ENCODE peak calls at places on chromosomes 3 and 15, in nine cellular contexts. L is H54, S is NCI-H2081, Z is HT-29, P is Calu3, J is HTR-8/SVneo, O is pulmonary artery endothelial cell, Q is NCI-H460, K is KBM-7. W is an unnamed sample.

GRCh38 chr3:117084739-117085270 is 375.2 kb downstream of the TUSC7 start:
- DNase-seq in O (no peak), S (no peak), L (no peak), P (no peak), J (no peak), Q (no peak), Z (no peak), K (no peak), W (no peak)

GRCh38 chr15:99932676-99933402 is 199.6 kb upstream of the LYSMD4 start:
- DNase-seq in P (no peak), S (no peak), L (no peak), K (no peak), Q (no peak), O (no peak), J (no peak), Z (no peak), W (no peak)

GRCh38 chr3:172848910-172849309 is 98.4 kb downstream of the ECT2 start:
- DNase-seq in L (no peak), K (no peak), Q (no peak), P (no peak), S (no peak), Z (no peak), O (no peak), J (no peak), W (no peak)

GRCh38 chr3:182052360-182052759 is 340.6 kb downstream of the SOX2 start:
- DNase-seq in J (no peak), P (no peak), L (no peak), O (no peak), S (no peak), Q (no peak), K (no peak), Z (peak; percentile 10), W (no peak)

GRCh38 chr15:22259881-22260421 is 179.6 kb downstream of the OR4M2 start:
- DNase-seq in Q (no peak), O (no peak), P (no peak), J (no peak), Z (no peak), S (no peak), L (no peak), K (no peak), W (no peak)

GRCh38 chr3:65181397-65181871 is 493.6 kb upstream of the ADAMTS9 start:
- DNase-seq in S (no peak), L (no peak), O (no peak), P (no peak), K (no peak), Q (no peak), Z (no peak), J (no peak), W (no peak)

GRCh38 chr15:55434989-55435825 is 26.9 kb downstream of the PIERCE2 start:
- DNase-seq in K (peak; percentile 77), P (peak; percentile 34), S (peak; percentile 34), Q (peak; percentile 52), Z (peak; percentile 79), J (peak; percentile 42), L (peak; percentile 6), O (peak; percentile 37), W (peak; percentile 72)

GRCh38 chr3:4340411-4341335 is 37.5 kb downstream of the SETMAR start:
- DNase-seq in L (no peak), S (no peak), K (peak; percentile 71), P (no peak), Z (no peak), J (no peak), Q (no peak), O (no peak), W (no peak)

GRCh38 chr3:62968128-62968527 is 92.9 kb upstream of the CADPS start:
- DNase-seq in K (no peak), O (no peak), S (no peak), L (no peak), J (no peak), P (no peak), Q (no peak), Z (no peak), W (no peak)

W was measured in RKO.